ENCODE peak calls at places on chromosomes 4 and X, in six cellular contexts. F is left lung, L is Panc1, R is body of pancreas, E is sigmoid colon, D is HFF-Myc. N is an unnamed sample.

GRCh38 chr4:37682701-37683401 is 3.3 kb downstream of the RELL1 start:
- DNase-seq in R (no peak), L (no peak), F (no peak), E (no peak), D (no peak), N (no peak)

GRCh38 chr4:67674098-67674497 is 26.9 kb downstream of the UBA6 start:
- DNase-seq in D (no peak), E (no peak), L (no peak), R (no peak), F (no peak), N (no peak)

GRCh38 chr4:8579526-8580320 is 469 bp upstream of the GPR78 start:
- DNase-seq in E (peak; percentile 18), L (no peak), R (no peak), F (peak; percentile 24), D (no peak), N (no peak)

GRCh38 chrX:1093586-1094538 is 118.6 kb downstream of the CRLF2 start:
- DNase-seq in D (no peak), E (peak; percentile 52), L (no peak), F (no peak), R (no peak), N (no peak)

GRCh38 chr4:184444953-184445309 is 29.4 kb downstream of the IRF2 start:
- DNase-seq in R (no peak), L (no peak), D (no peak), F (peak; percentile 76), E (no peak), N (no peak)

GRCh38 chrX:54067741-54068140 is 23.5 kb upstream of the PHF8 start:
- DNase-seq in L (no peak), F (no peak), R (no peak), D (no peak), E (no peak), N (no peak)

GRCh38 chr4:177680308-177680707 is 238.1 kb upstream of the AGA start:
- DNase-seq in F (no peak), E (no peak), L (no peak), D (no peak), R (no peak), N (no peak)

GRCh38 chr4:4851081-4851480 is 8.4 kb upstream of the MSX1 start:
- DNase-seq in R (no peak), E (peak; percentile 55), L (no peak), F (peak; percentile 27), D (no peak), N (no peak)

GRCh38 chrX:79440336-79440735 is 73.2 kb upstream of the ITM2A start:
- DNase-seq in D (no peak), L (no peak), E (no peak), F (no peak), R (no peak), N (no peak)

GRCh38 chr4:74364649-74365491 is at the start of gene EREG:
- DNase-seq in F (peak; percentile 91), L (no peak), E (peak; percentile 65), D (peak; percentile 59), R (no peak), N (no peak)

GRCh38 chr4:180350866-180351350 is 1892.3 kb upstream of the TENM3 start:
- DNase-seq in F (no peak), D (no peak), L (no peak), E (no peak), R (no peak), N (no peak)

GRCh38 chrX:109848451-109849050 is 115.5 kb upstream of the ACSL4 start:
- DNase-seq in L (no peak), R (no peak), D (no peak), E (no peak), F (no peak), N (no peak)

GRCh38 chr4:2938906-2939305 is 24.3 kb downstream of the NOP14 start:
- DNase-seq in R (peak; percentile 8), D (no peak), E (peak; percentile 63), F (no peak), L (no peak), N (no peak)

GRCh38 chrX:133265331-133265730 is 47.2 kb upstream of the TFDP3 start:
- DNase-seq in L (no peak), E (no peak), D (no peak), R (no peak), F (no peak), N (no peak)

GRCh38 chrX:120207009-120207610 is 43.5 kb upstream of the ZBTB33 start:
- DNase-seq in E (no peak), F (no peak), R (no peak), D (no peak), L (no peak), N (no peak)

GRCh38 chr4:13236485-13236884 is 247.7 kb downstream of the RAB28 start:
- DNase-seq in L (no peak), F (no peak), R (no peak), D (no peak), E (no peak), N (no peak)

GRCh38 chr4:180757927-180758326 is 1485.3 kb upstream of the TENM3 start:
- DNase-seq in F (no peak), E (no peak), L (no peak), D (no peak), R (no peak), N (no peak)

GRCh38 chrX:23756165-23756564 is 13.1 kb upstream of the ACOT9 start:
- DNase-seq in E (peak; percentile 68), R (peak; percentile 57), F (no peak), L (no peak), D (peak; percentile 5), N (no peak)

GRCh38 chr4:82798168-82799005 is at the start of gene SCD5:
- DNase-seq in F (peak; percentile 85), R (peak; percentile 60), D (no peak), E (peak; percentile 91), L (no peak), N (no peak)

GRCh38 chr4:108171541-108172230 is 3.0 kb upstream of the LEF1 start:
- DNase-seq in F (peak; percentile 75), R (no peak), L (no peak), E (no peak), D (no peak), N (no peak)

GRCh38 chr4:118869808-118870342 is 18.8 kb upstream of the SYNPO2 start:
- DNase-seq in D (no peak), F (no peak), R (no peak), L (no peak), E (no peak), N (no peak)

GRCh38 chrX:129606918-129607317 is 47.8 kb downstream of the APLN start:
- DNase-seq in D (peak; percentile 30), F (no peak), E (peak; percentile 72), R (peak; percentile 62), L (peak; percentile 41), N (no peak)

GRCh38 chrX:47187106-47187677 is 6.4 kb upstream of the UBA1 start:
- DNase-seq in E (no peak), R (no peak), D (no peak), F (no peak), L (no peak), N (no peak)

GRCh38 chr4:62087706-62088105 is 887.6 kb downstream of the ADGRL3 start:
- DNase-seq in D (no peak), L (no peak), E (no peak), R (no peak), F (no peak), N (no peak)

GRCh38 chr4:123506311-123506685 is 109.7 kb downstream of the SPRY1 start:
- DNase-seq in E (no peak), D (no peak), F (no peak), R (no peak), L (no peak), N (no peak)

GRCh38 chr4:147039991-147040575 is 94.4 kb upstream of the TTC29 start:
- DNase-seq in R (no peak), E (no peak), L (no peak), D (no peak), F (peak; percentile 35), N (no peak)

GRCh38 chr4:152585036-152585439 is 49.1 kb upstream of the FBXW7 start:
- DNase-seq in F (no peak), D (no peak), R (no peak), E (no peak), L (no peak), N (no peak)
- H3K4me3 ChIP-seq in F (no peak overlapping the region), D (no peak overlapping the region), R (no peak overlapping the region), E (no peak overlapping the region), L (no peak overlapping the region), N (no peak overlapping the region)

GRCh38 chr4:68951078-68951805 is at the start of gene UGT2A3:
- DNase-seq in E (no peak), R (peak; percentile 84), L (no peak), F (no peak), D (no peak), N (peak; percentile 56)
- TF ChIP-seq CTCF in E (no peak), R (no peak), L (no peak), F (no peak), D (no peak), N (no peak)

GRCh38 chr4:22850055-22850454 is 157.3 kb downstream of the GBA3 start:
- DNase-seq in R (no peak), F (no peak), D (no peak), L (no peak), E (no peak), N (no peak)

GRCh38 chr4:22848332-22848731 is 155.6 kb downstream of the GBA3 start:
- DNase-seq in L (no peak), R (no peak), F (no peak), D (no peak), E (no peak), N (no peak)

GRCh38 chr4:22850630-22851029 is 157.9 kb downstream of the GBA3 start:
- DNase-seq in R (no peak), F (no peak), L (no peak), E (no peak), D (no peak), N (no peak)
- H3K4me3 ChIP-seq in R (no peak overlapping the region), F (no peak overlapping the region), L (no peak overlapping the region), E (no peak overlapping the region), D (no peak overlapping the region), N (no peak overlapping the region)

DNA sequence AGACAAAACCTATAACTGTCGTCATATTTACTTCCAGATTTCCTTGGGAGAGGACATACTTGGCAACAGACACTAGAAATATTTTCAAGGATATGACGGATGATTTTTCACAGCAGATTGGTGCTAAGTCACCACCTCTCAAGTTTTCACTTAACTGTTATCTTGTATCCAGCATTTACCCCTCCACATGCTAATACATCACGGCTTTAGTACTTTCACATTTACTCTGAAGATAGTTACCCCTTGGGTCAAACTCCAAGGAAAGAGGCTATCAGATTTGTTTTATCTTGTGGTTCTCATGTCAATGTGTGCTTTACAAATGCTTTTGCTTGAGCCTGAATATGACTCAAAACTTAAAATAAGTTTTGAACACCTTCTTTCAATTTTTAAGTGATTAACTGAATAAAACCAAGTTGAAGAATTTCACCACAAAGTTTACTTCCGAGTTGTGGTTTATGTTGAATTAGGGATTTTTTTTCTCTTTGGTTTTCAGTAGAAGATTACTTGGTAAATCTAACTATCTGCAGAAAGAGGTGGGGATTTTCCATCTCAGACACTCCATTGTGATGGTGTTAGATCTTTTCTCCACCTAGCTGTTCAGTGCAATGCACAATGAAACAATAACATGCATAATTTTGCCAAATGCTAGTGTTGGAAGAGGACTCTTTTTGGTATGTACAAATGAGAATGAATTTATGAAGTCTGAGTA is 75.4 kb upstream of the FAT1 start:
- DNase-seq in R (no peak), E (no peak), L (no peak), F (no peak), D (no peak), N (no peak)
- TF ChIP-seq CTCF in R (no peak), E (no peak), L (no peak), F (no peak), D (no peak), N (no peak)

N was measured in kidney epithelial cell.